ENCODE peak calls at places on chromosomes 11 and 22, in five cellular contexts. W is body of pancreas, T is NCI-H1092, L is EH, B is ELF-1. O is an unnamed sample.

GRCh38 chr22:21712751-21713427 is 22.7 kb downstream of the YPEL1 start:
- DNase-seq in T (peak; percentile 58), W (peak; percentile 80), L (peak; percentile 82), B (peak; percentile 75), O (peak; percentile 66)

GRCh38 chr11:128757235-128757711 is 63.4 kb downstream of the FLI1 start:
- DNase-seq in W (peak; percentile 60), B (peak; percentile 55), L (peak; percentile 22), T (no peak), O (peak; percentile 31)

GRCh38 chr11:112016088-112016764 is 9.0 kb upstream of the DLAT start:
- DNase-seq in W (peak; percentile 48), T (no peak), L (no peak), B (no peak), O (no peak)

GRCh38 chr11:134578807-134579708 is 167.0 kb upstream of the B3GAT1 start:
- DNase-seq in B (no peak), T (no peak), W (no peak), L (no peak), O (no peak)

GRCh38 chr22:17570851-17571631 is 7.7 kb downstream of the SLC25A18 start:
- DNase-seq in T (no peak), B (peak; percentile 68), W (peak; percentile 71), L (peak; percentile 92), O (peak; percentile 92)

GRCh38 chr11:29135504-29135903 is 881.3 kb downstream of the KCNA4 start:
- DNase-seq in T (no peak), W (no peak), L (peak; percentile 87), B (no peak), O (peak; percentile 77)

GRCh38 chr11:71504526-71504925 is 22.5 kb upstream of the KRTAP5-7 start:
- DNase-seq in W (no peak), T (no peak), B (peak; percentile 53), L (no peak), O (no peak)

GRCh38 chr22:47928626-47929025 is 1166.2 kb downstream of the TBC1D22A start:
- DNase-seq in L (no peak), T (no peak), B (no peak), W (no peak), O (no peak)

GRCh38 chr11:13772223-13773046 is 104.0 kb downstream of the FAR1 start:
- DNase-seq in T (peak; percentile 79), B (peak; percentile 61), W (peak; percentile 55), L (peak; percentile 61), O (peak; percentile 52)

GRCh38 chr11:73004088-73004487 is 138.0 kb downstream of the FCHSD2 start:
- DNase-seq in T (no peak), B (no peak), W (no peak), L (no peak), O (no peak)

GRCh38 chr11:125091247-125091876 is 20.1 kb downstream of the TMEM218 start:
- DNase-seq in W (peak; percentile 34), B (peak; percentile 79), T (peak; percentile 8), L (peak; percentile 73), O (peak; percentile 57)

GRCh38 chr11:118001494-118001971 is 15.3 kb downstream of the IL10RA start:
- DNase-seq in T (no peak), B (no peak), W (no peak), L (no peak), O (no peak)

GRCh38 chr11:113384551-113384950 is 3.0 kb upstream of the ANKK1 start:
- DNase-seq in W (no peak), T (no peak), L (peak; percentile 67), B (peak; percentile 80), O (peak; percentile 81)

GRCh38 chr11:76835928-76836612 is 24.6 kb upstream of the ACER3 start:
- DNase-seq in B (no peak), T (peak; percentile 92), W (peak; percentile 73), L (peak; percentile 75), O (peak; percentile 55)

GRCh38 chr11:106137061-106137460 is 59.6 kb downstream of the AASDHPPT start:
- DNase-seq in B (no peak), T (no peak), L (no peak), W (no peak), O (no peak)

GRCh38 chr11:2928605-2929510 is at the start of gene PHLDA2:
- DNase-seq in B (no peak), L (peak; percentile 79), W (peak; percentile 72), T (peak; percentile 31), O (peak; percentile 73)

GRCh38 chr11:132367293-132367692 is 996.9 kb downstream of the NTM start:
- DNase-seq in W (no peak), T (no peak), L (no peak), B (no peak), O (no peak)

O was measured in HFFc6.